ENCODE peak calls at places on chromosome 17, in nine cellular contexts. N is uterus, X is Peyer's patch, V is gastrocnemius medialis, C is tibial nerve, I is A549, M is heart left ventricle, Z is spleen, W is breast epithelium. J is an unnamed sample.

GRCh38 chr17:38674013-38674748 is 576 bp downstream of the EPOP start:
- DNase-seq in N (no peak), X (peak; percentile 18), V (no peak), C (no peak), I (peak; percentile 35), M (peak; percentile 33), Z (peak; percentile 83), W (no peak), J (peak; percentile 86)

GRCh38 chr17:28570716-28571254 is 539 bp downstream of the PIGS start:
- DNase-seq in N (no peak), X (peak; percentile 73), V (peak; percentile 23), C (no peak), I (peak; percentile 64), M (no peak), Z (peak; percentile 89), W (peak; percentile 33), J (no peak)

GRCh38 chr17:33234930-33235685 is 58.0 kb downstream of the ASIC2 start:
- DNase-seq in N (peak; percentile 75), X (no peak), V (no peak), C (peak; percentile 15), I (peak; percentile 79), M (peak; percentile 71), Z (no peak), W (peak; percentile 74), J (peak; percentile 65)

GRCh38 chr17:28244446-28244845 is 74.6 kb upstream of the TMEM97 start:
- DNase-seq in N (no peak), X (no peak), V (no peak), C (no peak), I (no peak), M (no peak), Z (no peak), W (no peak), J (no peak)

GRCh38 chr17:75468311-75468754 is 11.9 kb downstream of the TMEM94 start:
- DNase-seq in N (no peak), X (no peak), V (peak; percentile 63), C (no peak), I (no peak), M (peak; percentile 32), Z (no peak), W (no peak), J (no peak)

GRCh38 chr17:15343749-15344148 is 2.4 kb upstream of the TEKT3 start:
- DNase-seq in N (peak; percentile 31), X (no peak), V (no peak), C (no peak), I (peak; percentile 31), M (no peak), Z (no peak), W (no peak), J (no peak)

GRCh38 chr17:45131616-45132301 is 556 bp downstream of the PLCD3 start:
- DNase-seq in N (peak; percentile 63), X (no peak), V (no peak), C (no peak), I (no peak), M (peak; percentile 66), Z (peak; percentile 89), W (peak; percentile 30), J (no peak)

GRCh38 chr17:61839300-61839786 is 24.0 kb downstream of the BRIP1 start:
- DNase-seq in N (no peak), X (no peak), V (no peak), C (no peak), I (no peak), M (no peak), Z (no peak), W (no peak), J (no peak)

GRCh38 chr17:82105882-82106696 is 8.1 kb upstream of the FASN start:
- DNase-seq in N (peak; percentile 23), X (peak; percentile 76), V (no peak), C (no peak), I (peak; percentile 88), M (peak; percentile 67), Z (peak; percentile 91), W (peak; percentile 63), J (peak; percentile 85)

GRCh38 chr17:82106697-82107305 is 8.8 kb upstream of the FASN start:
- DNase-seq in N (peak; percentile 17), X (no peak), V (peak; percentile 53), C (no peak), I (no peak), M (no peak), Z (peak; percentile 77), W (no peak), J (no peak)

GRCh38 chr17:82108038-82108998 is 10.3 kb upstream of the FASN start:
- DNase-seq in N (peak; percentile 23), X (no peak), V (no peak), C (no peak), I (no peak), M (no peak), Z (no peak), W (no peak), J (no peak)

GRCh38 chr17:82108999-82109480 is 11.0 kb upstream of the FASN start:
- DNase-seq in N (no peak), X (no peak), V (no peak), C (no peak), I (no peak), M (no peak), Z (no peak), W (no peak), J (no peak)

GRCh38 chr17:82107341-82107860 is 9.4 kb upstream of the FASN start:
- DNase-seq in N (peak; percentile 16), X (no peak), V (no peak), C (no peak), I (peak; percentile 62), M (no peak), Z (peak; percentile 74), W (no peak), J (no peak)
- H3K4me3 ChIP-seq in N (no peak overlapping the region), X (no peak overlapping the region), V (no peak overlapping the region), C (no peak overlapping the region), I (no peak overlapping the region), M (no peak overlapping the region), Z (no peak overlapping the region), W (no peak overlapping the region), J (no peak overlapping the region)

GRCh38 chr17:76566613-76566943 is 19.1 kb downstream of the ST6GALNAC2 start:
- DNase-seq in N (no peak), X (no peak), V (no peak), C (no peak), I (no peak), M (no peak), Z (no peak), W (no peak), J (no peak)

GRCh38 chr17:76566988-76567431 is 18.6 kb downstream of the ST6GALNAC2 start:
- DNase-seq in N (no peak), X (no peak), V (no peak), C (no peak), I (no peak), M (no peak), Z (no peak), W (no peak), J (no peak)

GRCh38 chr17:76565728-76566612 is 19.7 kb downstream of the ST6GALNAC2 start:
- DNase-seq in N (no peak), X (no peak), V (no peak), C (no peak), I (no peak), M (no peak), Z (no peak), W (no peak), J (no peak)

GRCh38 chr17:76568771-76569170 is 16.9 kb downstream of the ST6GALNAC2 start:
- DNase-seq in N (no peak), X (no peak), V (no peak), C (no peak), I (no peak), M (no peak), Z (peak; percentile 69), W (no peak), J (no peak)

GRCh38 chr17:76567634-76568432 is 17.8 kb downstream of the ST6GALNAC2 start:
- DNase-seq in N (no peak), X (peak; percentile 40), V (peak; percentile 59), C (no peak), I (no peak), M (no peak), Z (peak; percentile 79), W (no peak), J (peak; percentile 46)
- TF ChIP-seq POLR2A in N (no peak), X (no peak), V (no peak), C (no peak), I (no peak), M (no peak), Z (no peak), W (no peak), J (no peak)

DNA sequence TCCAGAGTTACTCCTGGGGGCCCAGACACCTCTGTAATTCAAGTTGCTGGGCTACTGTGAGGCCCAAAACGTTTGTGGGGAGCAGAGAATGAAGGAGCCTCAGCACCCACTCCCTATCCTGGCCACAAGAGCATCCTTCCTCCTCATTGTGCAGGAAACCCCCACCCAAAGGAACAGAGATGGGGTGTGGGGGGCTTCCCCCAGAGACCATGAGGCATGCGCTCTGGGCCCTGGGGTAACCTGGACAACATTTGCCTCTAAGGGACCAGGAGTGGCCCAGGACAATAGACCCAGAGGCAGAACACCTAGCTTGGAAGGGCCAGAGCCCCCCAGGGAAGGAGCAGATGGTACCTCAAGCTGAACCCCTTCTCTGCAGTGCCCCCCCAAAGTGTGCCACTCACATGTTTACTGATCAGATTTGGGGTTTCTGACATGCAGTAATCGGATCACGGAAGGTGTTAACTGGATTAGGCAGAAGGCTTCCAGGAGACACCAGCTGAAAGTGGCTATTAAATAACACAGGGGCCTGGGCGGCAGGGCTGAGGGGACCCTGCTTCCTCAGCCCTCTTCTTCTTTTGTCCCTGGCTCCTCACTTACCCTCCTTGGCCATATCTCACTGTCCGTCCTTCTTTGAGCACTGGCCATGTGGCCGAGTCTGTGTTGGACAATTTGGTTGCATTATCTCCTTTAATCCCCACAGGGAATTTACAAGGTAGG is 50.8 kb downstream of the SDK2 start:
- DNase-seq in N (no peak), X (no peak), V (no peak), C (no peak), I (no peak), M (no peak), Z (no peak), W (no peak), J (no peak)
- H3K4me3 ChIP-seq in N (no peak overlapping the region), X (no peak overlapping the region), V (no peak overlapping the region), C (no peak overlapping the region), I (no peak overlapping the region), M (no peak overlapping the region), Z (no peak overlapping the region), W (no peak overlapping the region), J (no peak overlapping the region)

GRCh38 chr17:17205368-17206148 is 575 bp downstream of the PLD6 start:
- DNase-seq in N (peak; percentile 53), X (peak; percentile 60), V (peak; percentile 43), C (peak; percentile 36), I (peak; percentile 76), M (peak; percentile 57), Z (peak; percentile 91), W (no peak), J (peak; percentile 43)

GRCh38 chr17:17201907-17202306 is 4.2 kb downstream of the PLD6 start:
- DNase-seq in N (no peak), X (no peak), V (no peak), C (no peak), I (no peak), M (peak; percentile 70), Z (no peak), W (no peak), J (no peak)

GRCh38 chr17:17203173-17203730 is 2.9 kb downstream of the PLD6 start:
- DNase-seq in N (no peak), X (no peak), V (no peak), C (no peak), I (no peak), M (peak; percentile 53), Z (no peak), W (no peak), J (no peak)

GRCh38 chr17:17204635-17205231 is 1.4 kb downstream of the PLD6 start:
- DNase-seq in N (no peak), X (no peak), V (no peak), C (no peak), I (no peak), M (no peak), Z (no peak), W (no peak), J (no peak)

DNA sequence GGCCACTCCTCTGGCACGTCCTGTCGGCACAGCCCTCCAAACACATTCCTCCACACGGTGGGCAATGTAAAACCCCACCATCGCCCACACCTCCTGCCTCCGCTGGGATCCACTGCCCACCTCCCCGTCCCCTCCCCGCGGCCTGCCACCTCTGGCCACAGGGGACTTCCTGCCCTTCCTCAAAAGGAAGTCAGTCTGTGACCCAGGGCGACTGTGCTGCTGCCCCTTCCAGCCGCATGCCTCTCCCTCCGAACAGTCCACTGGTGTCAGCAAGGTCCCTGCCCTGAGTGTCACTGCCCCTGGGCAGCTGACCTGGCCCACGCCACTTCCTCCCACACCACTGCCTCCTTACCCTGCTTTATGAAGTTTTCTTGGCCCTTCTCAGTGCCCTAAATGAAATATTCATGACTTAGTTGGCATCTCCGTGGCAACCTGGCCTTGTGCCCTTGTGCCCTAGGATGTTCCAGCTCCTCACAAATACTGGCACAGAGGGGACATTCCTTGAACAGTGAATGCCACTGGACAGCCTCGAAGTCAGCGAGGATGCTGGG is 2.0 kb downstream of the PLD6 start:
- DNase-seq in N (no peak), X (no peak), V (no peak), C (no peak), I (no peak), M (peak; percentile 68), Z (no peak), W (peak; percentile 85), J (peak; percentile 90)
- TF ChIP-seq POLR2A in N (no peak), X (no peak), V (no peak), C (no peak), I (no peak), M (no peak), Z (no peak), W (no peak), J (no peak)

J was measured in lower leg skin.